ENCODE peak calls at places on chromosomes 11 and 22, in six cellular contexts. N, W, M, B, Q and P are unnamed samples.

GRCh38 chr22:19525116-19525660 is 978 bp upstream of the CLDN5 start:
- DNase-seq in B (no peak), M (no peak), Q (peak), W (no peak), N (no peak), P (no peak)

GRCh38 chr22:11598492-11599440 is 3929.2 kb upstream of the OR11H1 start:
- DNase-seq in Q (no peak), M (no peak), W (no peak), N (no peak), B (no peak), P (no peak)

GRCh38 chr11:132352497-132352896 is 982.1 kb downstream of the NTM start:
- DNase-seq in Q (no peak), B (no peak), M (no peak), N (no peak), W (no peak), P (no peak)

GRCh38 chr11:56848105-56848809 is 99.8 kb upstream of the OR9G4 start:
- DNase-seq in B (no peak), N (no peak), Q (no peak), M (no peak), W (no peak), P (no peak)

GRCh38 chr11:57903441-57904123 is 120.1 kb upstream of the OR9Q1 start:
- DNase-seq in Q (peak), M (no peak), N (peak), W (no peak), B (no peak), P (no peak)

GRCh38 chr11:3219281-3219892 is 774 bp upstream of the MRGPRG start:
- DNase-seq in W (peak), N (peak), M (no peak), B (no peak), Q (no peak), P (no peak)

GRCh38 chr22:35475545-35475944 is 65.1 kb upstream of the RASD2 start:
- DNase-seq in Q (no peak), B (no peak), M (no peak), N (no peak), W (peak), P (no peak)

GRCh38 chr11:121437018-121437685 is 15.0 kb upstream of the SORL1 start:
- DNase-seq in B (no peak), W (no peak), Q (no peak), M (peak), N (no peak), P (no peak)

GRCh38 chr22:21015051-21016006 is at the start of gene P2RX6:
- DNase-seq in B (no peak), M (no peak), Q (no peak), N (no peak), W (no peak), P (no peak)

GRCh38 chr22:22752556-22753477 is 108.4 kb downstream of the GGTLC2 start:
- DNase-seq in B (peak), W (peak), Q (no peak), N (no peak), M (peak), P (no peak)

GRCh38 chr11:62708423-62709261 is 1.2 kb downstream of the GNG3 start:
- DNase-seq in Q (peak), N (peak), B (no peak), M (no peak), W (no peak), P (no peak)

GRCh38 chr11:96238563-96239166 is 104.3 kb downstream of the MAML2 start:
- DNase-seq in M (no peak), Q (no peak), W (no peak), B (no peak), N (no peak), P (no peak)

GRCh38 chr22:32325416-32325801 is 32.3 kb upstream of the RFPL3 start:
- DNase-seq in Q (no peak), N (no peak), W (peak), B (no peak), M (peak), P (no peak)

GRCh38 chr11:128179049-128179448 is 408.3 kb downstream of the ETS1 start:
- DNase-seq in M (no peak), W (no peak), Q (no peak), N (no peak), B (no peak), P (no peak)

GRCh38 chr11:60939828-60940227 is 12.1 kb downstream of the SLC15A3 start:
- DNase-seq in W (no peak), M (peak), Q (no peak), N (no peak), B (no peak), P (no peak)

GRCh38 chr11:126007263-126007662 is 55.4 kb downstream of the CDON start:
- DNase-seq in N (no peak), W (no peak), M (peak), B (no peak), Q (no peak), P (peak)

GRCh38 chr11:43327987-43328386 is 16.2 kb downstream of the API5 start:
- DNase-seq in W (no peak), B (peak), M (peak), N (no peak), Q (no peak), P (peak)

GRCh38 chr22:38707346-38707745 is 1.6 kb downstream of the GTPBP1 start:
- DNase-seq in B (no peak), N (no peak), W (no peak), M (peak), Q (no peak), P (no peak)

GRCh38 chr22:50040717-50041116 is 17.4 kb downstream of the TTLL8 start:
- DNase-seq in W (peak), N (no peak), M (no peak), B (no peak), Q (no peak), P (no peak)

GRCh38 chr22:23404689-23405365 is 175.3 kb downstream of the IGLL1 start:
- DNase-seq in B (peak), N (no peak), W (no peak), M (peak), Q (no peak), P (no peak)

GRCh38 chr22:25153961-25154685 is 45.5 kb upstream of the CRYBB3 start:
- DNase-seq in W (no peak), Q (peak), M (peak), B (no peak), N (peak), P (no peak)

GRCh38 chr22:27515091-27515523 is 286.4 kb downstream of the MN1 start:
- DNase-seq in B (no peak), M (no peak), W (peak), Q (peak), N (no peak), P (no peak)

GRCh38 chr22:22867996-22868715 is 19.5 kb upstream of the IGLL5 start:
- DNase-seq in W (no peak), N (no peak), Q (no peak), B (no peak), M (no peak), P (no peak)

GRCh38 chr22:34986461-34986977 is 79.4 kb upstream of the ISX start:
- DNase-seq in B (no peak), M (no peak), W (no peak), N (no peak), Q (no peak), P (no peak)

GRCh38 chr22:37427128-37427710 is at the start of gene ELFN2:
- DNase-seq in N (no peak), B (no peak), Q (no peak), W (no peak), M (no peak), P (no peak)

GRCh38 chr22:37425800-37426531 is 1.3 kb downstream of the ELFN2 start:
- DNase-seq in B (no peak), M (no peak), Q (no peak), N (no peak), W (no peak), P (no peak)

GRCh38 chr22:37425369-37425768 is 1.9 kb downstream of the ELFN2 start:
- DNase-seq in W (no peak), M (no peak), N (no peak), B (no peak), Q (no peak), P (no peak)

GRCh38 chr22:37427711-37428635 is 694 bp upstream of the ELFN2 start:
- DNase-seq in N (no peak), W (no peak), M (no peak), Q (no peak), B (no peak), P (no peak)

DNA sequence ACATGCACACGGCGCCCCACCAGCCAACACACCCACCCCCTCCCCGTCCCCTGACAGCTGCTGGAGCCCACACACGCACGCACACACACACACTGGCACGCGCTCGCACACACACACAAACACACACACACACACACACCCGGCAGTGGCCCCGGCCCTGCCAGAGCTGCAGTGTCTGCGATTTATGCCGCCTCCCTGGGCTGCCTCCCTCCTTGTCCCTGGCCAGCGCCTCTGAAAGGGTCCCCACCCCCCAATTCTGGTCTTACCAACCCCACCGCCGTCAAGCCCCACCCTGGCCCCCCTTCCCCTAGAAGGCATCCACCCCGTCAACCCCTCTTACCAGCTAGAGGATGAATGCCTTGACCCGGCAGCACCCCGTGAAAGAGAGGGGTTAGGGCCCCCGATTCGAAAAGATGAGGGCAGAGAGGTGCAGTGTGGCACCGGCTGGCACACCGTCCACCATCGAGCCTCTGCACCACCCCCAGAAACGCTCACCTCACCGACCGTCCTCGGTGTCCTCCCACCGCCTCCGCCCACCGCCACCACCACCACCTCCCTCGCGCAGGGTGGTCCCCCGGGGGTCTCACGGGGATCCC is 649 bp downstream of the ELFN2 start:
- DNase-seq in N (no peak), W (no peak), M (no peak), B (no peak), Q (no peak), P (no peak)
- H3K4me3 ChIP-seq in N (no peak), W (peak), M (peak), B (peak), Q (peak), P (peak)

GRCh38 chr11:119605137-119605675 is 123.8 kb downstream of the NECTIN1 start:
- DNase-seq in Q (no peak), W (no peak), N (no peak), B (no peak), M (no peak), P (no peak)

GRCh38 chr11:119607726-119608125 is 121.3 kb downstream of the NECTIN1 start:
- DNase-seq in W (no peak), Q (no peak), M (no peak), B (no peak), N (no peak), P (no peak)

GRCh38 chr11:119611027-119611426 is 118.0 kb downstream of the NECTIN1 start:
- DNase-seq in W (no peak), N (no peak), M (no peak), B (no peak), Q (no peak), P (no peak)

GRCh38 chr11:119608201-119608600 is 120.8 kb downstream of the NECTIN1 start:
- DNase-seq in M (no peak), Q (no peak), W (no peak), N (no peak), B (no peak), P (no peak)

DNA sequence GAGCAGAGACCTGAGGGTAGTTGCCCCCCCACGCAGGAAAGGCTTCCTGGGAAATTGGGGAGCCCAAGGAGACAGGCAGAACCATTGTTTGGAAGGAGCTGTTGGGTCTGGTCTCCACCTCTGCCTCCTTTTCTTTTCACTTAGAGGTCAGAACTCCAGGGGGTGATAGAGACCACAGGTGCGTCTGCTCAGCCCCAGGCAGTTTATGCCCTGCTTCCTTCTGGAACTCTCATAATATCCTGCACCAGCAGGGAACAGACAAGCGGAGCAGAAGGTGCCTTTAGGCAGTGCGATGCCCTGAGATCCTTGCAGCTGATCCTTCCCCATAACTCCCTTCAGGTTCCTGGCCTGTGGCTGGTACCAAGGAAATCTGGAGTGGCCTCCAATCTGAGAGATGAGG is 120.2 kb downstream of the NECTIN1 start:
- DNase-seq in B (no peak), Q (no peak), M (no peak), N (no peak), W (no peak), P (no peak)
- TF ChIP-seq CTCF in B (no peak), Q (no peak), M (no peak), N (no peak), W (no peak), P (no peak)

DNA sequence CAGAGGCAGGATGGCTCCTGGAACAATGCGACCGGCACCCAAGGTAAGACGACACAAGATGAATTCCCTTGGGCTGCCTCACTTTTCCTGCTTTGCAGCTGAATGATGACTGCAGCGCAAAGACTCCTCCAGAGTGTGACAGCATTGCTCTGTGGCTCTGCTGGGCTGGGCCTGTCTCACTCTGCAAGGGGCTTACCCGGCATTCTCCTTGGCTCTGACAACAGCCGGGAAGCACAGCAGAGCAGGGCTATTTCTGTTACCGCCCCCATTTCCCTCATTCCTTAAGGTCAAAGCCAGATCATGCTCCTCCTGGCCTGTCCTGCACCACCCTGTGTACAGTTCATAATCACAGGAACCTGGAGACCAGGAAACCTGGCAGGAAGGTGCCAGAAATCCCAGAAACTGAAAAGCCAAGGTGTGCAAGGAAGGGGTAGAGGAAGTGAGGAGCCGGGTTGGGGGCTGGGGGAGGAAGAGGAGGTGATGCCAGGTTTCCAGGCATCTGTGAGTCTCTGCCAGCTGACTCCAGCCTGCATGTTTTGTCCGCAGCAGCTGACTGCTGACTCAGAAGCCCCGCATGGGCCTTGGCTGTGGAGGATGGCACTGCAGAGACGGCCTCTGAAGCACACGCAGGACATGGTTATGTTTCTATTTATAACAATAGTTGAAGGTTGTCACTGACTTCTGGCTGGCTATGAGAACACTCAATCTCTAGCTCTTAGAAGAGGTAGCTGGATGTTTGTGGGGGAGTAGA is 113.6 kb downstream of the MICAL3 start:
- DNase-seq in M (peak), Q (peak), B (peak), N (peak), W (peak), P (peak)
- H3K4me3 ChIP-seq in M (no peak), Q (no peak), B (no peak), N (no peak), W (peak), P (peak)

GRCh38 chr11:100576044-100577021 is 110.8 kb upstream of the ARHGAP42 start:
- DNase-seq in Q (peak), B (no peak), W (no peak), M (peak), N (no peak), P (no peak)
- TF ChIP-seq CTCF in Q (peak), B (peak), W (peak), M (peak), N (peak), P (peak)

GRCh38 chr11:36091256-36091811 is 147.5 kb downstream of the LDLRAD3 start:
- DNase-seq in M (peak), N (no peak), B (peak), W (no peak), Q (no peak), P (no peak)
- H3K4me3 ChIP-seq in M (no peak), N (no peak), B (no peak), W (peak), Q (no peak), P (no peak)

DNA sequence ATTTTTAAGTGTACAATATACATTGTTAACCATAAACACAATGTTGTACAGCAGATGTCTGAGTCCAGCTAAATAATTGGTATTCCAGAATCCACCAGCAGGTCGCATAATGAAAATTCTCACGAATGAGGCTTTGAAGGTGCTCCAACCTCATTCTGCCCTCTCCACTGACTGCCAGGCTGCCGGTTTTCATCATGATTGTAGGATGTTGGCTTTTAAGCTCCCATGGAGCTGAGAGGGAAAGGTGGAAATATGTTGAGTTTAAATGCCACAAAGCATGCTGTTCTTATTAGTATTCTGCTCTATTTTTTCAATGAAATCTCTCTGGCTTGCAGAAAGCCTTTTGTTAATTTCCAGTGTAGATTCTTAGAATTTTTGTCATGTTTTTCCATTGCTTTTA is 337.2 kb upstream of the DDI1 start:
- DNase-seq in W (no peak), B (no peak), N (no peak), M (no peak), Q (no peak), P (no peak)
- TF ChIP-seq CTCF in W (no peak), B (peak), N (no peak), M (no peak), Q (peak), P (no peak)

DNA sequence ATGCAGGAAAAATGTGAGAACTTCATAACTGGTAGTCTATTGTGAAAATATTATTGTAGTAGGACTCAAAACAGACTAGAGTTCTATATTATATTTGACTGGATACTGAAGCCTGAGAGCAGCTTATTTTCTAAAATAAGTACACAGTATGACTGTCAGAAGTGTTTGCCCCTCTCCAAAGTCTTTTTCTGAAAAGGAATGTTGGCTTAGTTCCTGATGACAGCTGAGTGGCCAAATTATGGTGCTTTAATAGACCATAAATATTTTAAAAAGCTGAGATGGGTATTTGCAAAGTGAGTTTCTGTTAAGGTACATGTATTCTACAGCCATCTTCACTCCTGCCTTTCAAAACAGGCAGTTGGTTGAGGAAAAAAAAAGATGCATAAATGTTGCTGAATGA is 13.0 kb downstream of the ZBED5 start:
- DNase-seq in B (no peak), N (no peak), M (no peak), W (no peak), Q (no peak), P (no peak)
- H3K4me3 ChIP-seq in B (no peak), N (no peak), M (no peak), W (no peak), Q (no peak), P (no peak)